ENCODE peak calls at places on chromosomes 6 and 20, in seven cellular contexts. One of them, this sample, is unnamed.

GRCh38 chr20:18496042-18496441 is 983 bp downstream of the RBBP9 start:
- DNase-seq in H1: no peak
- DNase-seq in K562: no peak
- DNase-seq in HCT116: no peak
- DNase-seq in A549: no peak
- DNase-seq in endothelial cell of umbilical vein: peak; percentile 5
- DNase-seq in HepG2: no peak
- DNase-seq in this sample: no peak

GRCh38 chr20:15613530-15613929 is 959.7 kb downstream of the KIF16B start:
- DNase-seq in HepG2: no peak
- DNase-seq in A549: no peak
- DNase-seq in endothelial cell of umbilical vein: no peak
- DNase-seq in H1: no peak
- DNase-seq in K562: no peak
- DNase-seq in HCT116: no peak
- DNase-seq in this sample: no peak

GRCh38 chr6:56156643-56157042 is 90.7 kb downstream of the COL21A1 start:
- DNase-seq in K562: no peak
- DNase-seq in endothelial cell of umbilical vein: peak; percentile 12
- DNase-seq in HCT116: no peak
- DNase-seq in H1: no peak
- DNase-seq in HepG2: peak; percentile 82
- DNase-seq in A549: no peak
- DNase-seq in this sample: no peak

GRCh38 chr6:119962505-119962904 is 612.9 kb upstream of the MAN1A1 start:
- DNase-seq in K562: no peak
- DNase-seq in endothelial cell of umbilical vein: no peak
- DNase-seq in HCT116: no peak
- DNase-seq in HepG2: no peak
- DNase-seq in H1: no peak
- DNase-seq in A549: no peak
- DNase-seq in this sample: no peak

GRCh38 chr6:124888581-124889371 is 73.5 kb upstream of the RNF217 start:
- DNase-seq in endothelial cell of umbilical vein: no peak
- DNase-seq in A549: no peak
- DNase-seq in HCT116: no peak
- DNase-seq in H1: no peak
- DNase-seq in K562: no peak
- DNase-seq in HepG2: no peak
- DNase-seq in this sample: peak; percentile 6

GRCh38 chr20:7180261-7181045 is 413.0 kb downstream of the BMP2 start:
- DNase-seq in HepG2: no peak
- DNase-seq in A549: no peak
- DNase-seq in K562: no peak
- DNase-seq in HCT116: no peak
- DNase-seq in endothelial cell of umbilical vein: no peak
- DNase-seq in H1: no peak
- DNase-seq in this sample: no peak

GRCh38 chr6:162713926-162714759 is 13.4 kb downstream of the PRKN start:
- DNase-seq in HepG2: no peak
- DNase-seq in endothelial cell of umbilical vein: no peak
- DNase-seq in H1: no peak
- DNase-seq in HCT116: no peak
- DNase-seq in A549: no peak
- DNase-seq in K562: no peak
- DNase-seq in this sample: no peak

GRCh38 chr6:167050903-167051302 is 51.7 kb downstream of the CEP43 start:
- DNase-seq in H1: no peak
- DNase-seq in K562: no peak
- DNase-seq in endothelial cell of umbilical vein: no peak
- DNase-seq in HepG2: no peak
- DNase-seq in HCT116: no peak
- DNase-seq in A549: no peak
- DNase-seq in this sample: no peak

GRCh38 chr6:13907614-13908215 is 17.0 kb upstream of the RNF182 start:
- DNase-seq in HCT116: no peak
- DNase-seq in A549: no peak
- DNase-seq in H1: no peak
- DNase-seq in K562: no peak
- DNase-seq in HepG2: no peak
- DNase-seq in endothelial cell of umbilical vein: no peak
- DNase-seq in this sample: no peak

GRCh38 chr6:32223258-32224235 is at the start of gene NOTCH4:
- DNase-seq in A549: no peak
- DNase-seq in H1: no peak
- DNase-seq in HCT116: no peak
- DNase-seq in K562: no peak
- DNase-seq in HepG2: no peak
- DNase-seq in endothelial cell of umbilical vein: peak; percentile 27
- DNase-seq in this sample: no peak

GRCh38 chr20:5268449-5268848 is 48.3 kb downstream of the PROKR2 start:
- DNase-seq in HCT116: no peak
- DNase-seq in K562: no peak
- DNase-seq in A549: no peak
- DNase-seq in endothelial cell of umbilical vein: no peak
- DNase-seq in H1: no peak
- DNase-seq in HepG2: no peak
- DNase-seq in this sample: no peak

GRCh38 chr20:20823469-20823868 is 111.0 kb upstream of the RALGAPA2 start:
- DNase-seq in HCT116: no peak
- DNase-seq in endothelial cell of umbilical vein: no peak
- DNase-seq in H1: no peak
- DNase-seq in HepG2: no peak
- DNase-seq in A549: no peak
- DNase-seq in K562: no peak
- DNase-seq in this sample: peak; percentile 26

GRCh38 chr6:19538086-19538485 is 299.1 kb upstream of the ID4 start:
- DNase-seq in HCT116: no peak
- DNase-seq in H1: no peak
- DNase-seq in A549: no peak
- DNase-seq in endothelial cell of umbilical vein: no peak
- DNase-seq in K562: no peak
- DNase-seq in HepG2: no peak
- DNase-seq in this sample: no peak

GRCh38 chr6:140344149-140344913 is 969.9 kb upstream of the CITED2 start:
- DNase-seq in H1: no peak
- DNase-seq in HCT116: no peak
- DNase-seq in endothelial cell of umbilical vein: peak; percentile 70
- DNase-seq in A549: no peak
- DNase-seq in HepG2: peak; percentile 6
- DNase-seq in K562: no peak
- DNase-seq in this sample: no peak

GRCh38 chr20:24116611-24117010 is 128.0 kb upstream of the GGTLC1 start:
- DNase-seq in K562: no peak
- DNase-seq in A549: no peak
- DNase-seq in H1: no peak
- DNase-seq in endothelial cell of umbilical vein: no peak
- DNase-seq in HepG2: no peak
- DNase-seq in HCT116: no peak
- DNase-seq in this sample: no peak

GRCh38 chr20:36582821-36583220 is 9.4 kb downstream of the TGIF2 start:
- DNase-seq in endothelial cell of umbilical vein: no peak
- DNase-seq in HepG2: no peak
- DNase-seq in HCT116: no peak
- DNase-seq in H1: no peak
- DNase-seq in K562: no peak
- DNase-seq in A549: no peak
- DNase-seq in this sample: no peak

GRCh38 chr20:36585410-36586125 is 12.2 kb downstream of the TGIF2 start:
- DNase-seq in H1: peak; percentile 80
- DNase-seq in endothelial cell of umbilical vein: no peak
- DNase-seq in A549: no peak
- DNase-seq in HCT116: no peak
- DNase-seq in K562: no peak
- DNase-seq in HepG2: no peak
- DNase-seq in this sample: peak; percentile 87

GRCh38 chr20:36582322-36582721 is 8.9 kb downstream of the TGIF2 start:
- DNase-seq in A549: no peak
- DNase-seq in HepG2: no peak
- DNase-seq in endothelial cell of umbilical vein: no peak
- DNase-seq in HCT116: no peak
- DNase-seq in K562: no peak
- DNase-seq in H1: no peak
- DNase-seq in this sample: no peak

GRCh38 chr20:36587388-36588136 is 14.2 kb downstream of the TGIF2 start:
- DNase-seq in K562: no peak
- DNase-seq in HepG2: no peak
- DNase-seq in A549: no peak
- DNase-seq in HCT116: no peak
- DNase-seq in H1: no peak
- DNase-seq in endothelial cell of umbilical vein: no peak
- DNase-seq in this sample: no peak

DNA sequence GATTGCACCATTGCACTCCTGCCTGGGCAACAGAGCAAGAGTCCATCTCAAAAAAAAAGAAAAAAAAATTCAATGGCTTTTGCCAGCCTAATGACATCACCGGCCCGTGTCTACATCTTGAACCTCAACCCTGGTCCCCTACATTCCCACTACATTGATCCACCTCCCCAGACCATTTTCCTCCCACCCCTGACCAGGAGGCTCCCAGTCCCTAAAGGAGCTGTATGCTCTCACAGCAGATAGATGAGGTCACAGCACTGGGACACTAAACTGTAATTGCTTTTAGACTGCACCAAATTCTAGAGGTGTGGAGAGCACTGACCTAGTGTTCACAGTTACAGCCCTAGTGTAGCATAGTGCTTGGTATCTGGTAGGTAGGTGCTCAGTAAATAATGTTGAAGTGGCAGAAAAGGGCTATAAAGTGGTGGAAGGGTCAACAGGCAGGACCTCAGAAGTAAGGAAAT is 10.7 kb downstream of the TGIF2 start:
- DNase-seq in HepG2: no peak
- DNase-seq in A549: no peak
- DNase-seq in endothelial cell of umbilical vein: no peak
- DNase-seq in HCT116: no peak
- DNase-seq in K562: no peak
- DNase-seq in H1: no peak
- DNase-seq in this sample: no peak
- TF ChIP-seq POLR2A in HepG2: no peak
- TF ChIP-seq POLR2A in A549: no peak
- TF ChIP-seq POLR2A in endothelial cell of umbilical vein: no peak
- TF ChIP-seq POLR2A in HCT116: no peak
- TF ChIP-seq POLR2A in K562: no peak
- TF ChIP-seq POLR2A in H1: no peak
- TF ChIP-seq POLR2A in this sample: no peak

GRCh38 chr6:12344949-12345693 is 55.0 kb downstream of the EDN1 start:
- DNase-seq in endothelial cell of umbilical vein: no peak
- DNase-seq in A549: no peak
- DNase-seq in H1: no peak
- DNase-seq in HCT116: no peak
- DNase-seq in HepG2: no peak
- DNase-seq in K562: no peak
- DNase-seq in this sample: no peak

GRCh38 chr6:12342664-12343063 is 52.5 kb downstream of the EDN1 start:
- DNase-seq in endothelial cell of umbilical vein: no peak
- DNase-seq in A549: no peak
- DNase-seq in HepG2: peak; percentile 62
- DNase-seq in H1: no peak
- DNase-seq in K562: no peak
- DNase-seq in HCT116: no peak
- DNase-seq in this sample: no peak

GRCh38 chr6:12343122-12343439 is 52.9 kb downstream of the EDN1 start:
- DNase-seq in K562: no peak
- DNase-seq in HepG2: no peak
- DNase-seq in H1: no peak
- DNase-seq in A549: no peak
- DNase-seq in endothelial cell of umbilical vein: no peak
- DNase-seq in HCT116: no peak
- DNase-seq in this sample: peak; percentile 71

GRCh38 chr6:12343440-12344162 is 53.4 kb downstream of the EDN1 start:
- DNase-seq in K562: no peak
- DNase-seq in HCT116: no peak
- DNase-seq in H1: no peak
- DNase-seq in HepG2: peak; percentile 90
- DNase-seq in endothelial cell of umbilical vein: peak; percentile 18
- DNase-seq in A549: peak; percentile 46
- DNase-seq in this sample: no peak

GRCh38 chr6:12345694-12346058 is 55.5 kb downstream of the EDN1 start:
- DNase-seq in HepG2: no peak
- DNase-seq in HCT116: no peak
- DNase-seq in A549: no peak
- DNase-seq in K562: no peak
- DNase-seq in endothelial cell of umbilical vein: no peak
- DNase-seq in H1: no peak
- DNase-seq in this sample: no peak
- H3K4me3 ChIP-seq in HepG2: no peak overlapping the region
- H3K4me3 ChIP-seq in HCT116: no peak overlapping the region
- H3K4me3 ChIP-seq in A549: no peak overlapping the region
- H3K4me3 ChIP-seq in K562: no peak overlapping the region
- H3K4me3 ChIP-seq in endothelial cell of umbilical vein: no peak overlapping the region
- H3K4me3 ChIP-seq in H1: no peak overlapping the region
- H3K4me3 ChIP-seq in this sample: no peak overlapping the region

GRCh38 chr6:121925024-121925423 is 474.4 kb upstream of the HSF2 start:
- DNase-seq in K562: no peak
- DNase-seq in endothelial cell of umbilical vein: no peak
- DNase-seq in HepG2: no peak
- DNase-seq in HCT116: no peak
- DNase-seq in A549: no peak
- DNase-seq in H1: no peak
- DNase-seq in this sample: no peak

GRCh38 chr6:121917263-121917829 is 481.9 kb downstream of the GJA1 start:
- DNase-seq in A549: no peak
- DNase-seq in K562: no peak
- DNase-seq in HepG2: no peak
- DNase-seq in endothelial cell of umbilical vein: no peak
- DNase-seq in H1: no peak
- DNase-seq in HCT116: no peak
- DNase-seq in this sample: no peak

GRCh38 chr6:121917834-121918559 is 481.5 kb upstream of the HSF2 start:
- DNase-seq in A549: no peak
- DNase-seq in HepG2: no peak
- DNase-seq in endothelial cell of umbilical vein: peak; percentile 7
- DNase-seq in K562: no peak
- DNase-seq in HCT116: peak; percentile 29
- DNase-seq in H1: no peak
- DNase-seq in this sample: no peak

DNA sequence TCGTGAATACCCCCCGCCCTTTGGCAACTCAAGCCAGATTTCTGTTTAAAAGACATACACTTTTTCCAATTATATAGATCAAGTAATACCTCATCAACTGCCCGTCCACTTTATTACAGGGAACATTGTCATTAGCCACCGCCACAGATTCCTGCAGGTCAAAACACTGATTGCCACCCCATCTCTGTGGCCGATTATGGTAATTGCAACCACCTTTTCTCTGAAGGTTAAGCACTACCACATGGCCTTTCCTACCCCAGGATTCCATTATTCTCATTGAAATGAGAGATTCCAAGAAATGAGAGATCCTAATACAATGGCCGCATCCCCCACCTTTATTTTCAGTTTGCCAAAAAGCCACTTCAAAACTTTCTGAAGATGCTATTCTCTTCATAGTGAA is 478.8 kb upstream of the HSF2 start:
- DNase-seq in H1: no peak
- DNase-seq in endothelial cell of umbilical vein: no peak
- DNase-seq in HCT116: no peak
- DNase-seq in K562: no peak
- DNase-seq in HepG2: no peak
- DNase-seq in A549: no peak
- DNase-seq in this sample: no peak
- TF ChIP-seq MAX in H1: peak; percentile 46
- TF ChIP-seq MAX in endothelial cell of umbilical vein: no peak
- TF ChIP-seq MAX in HCT116: no peak
- TF ChIP-seq MAX in K562: no peak
- TF ChIP-seq MAX in HepG2: no peak
- TF ChIP-seq MAX in A549: no peak
- TF ChIP-seq MAX in this sample: no peak

GRCh38 chr6:149566372-149567193 is at the start of gene GINM1:
- DNase-seq in K562: peak; percentile 51
- DNase-seq in HepG2: peak; percentile 44
- DNase-seq in endothelial cell of umbilical vein: peak; percentile 68
- DNase-seq in HCT116: no peak
- DNase-seq in H1: peak; percentile 80
- DNase-seq in A549: peak; percentile 43
- DNase-seq in this sample: peak; percentile 74
- TF ChIP-seq POLR2A in K562: peak; percentile 81
- TF ChIP-seq POLR2A in HepG2: peak; percentile 75
- TF ChIP-seq POLR2A in endothelial cell of umbilical vein: no peak
- TF ChIP-seq POLR2A in HCT116: no peak
- TF ChIP-seq POLR2A in H1: peak; percentile 62
- TF ChIP-seq POLR2A in A549: peak; percentile 39
- TF ChIP-seq POLR2A in this sample: peak; percentile 43

This sample was measured in NB4.